ENCODE peak calls at places on chromosomes 2 and 18, in five cellular contexts. One of them, this sample, is unnamed.

GRCh38 chr2:216059233-216059834 is 22.3 kb downstream of the PECR start:
- DNase-seq in C1 segment of cervical spinal cord: no peak
- DNase-seq in foreskin keratinocyte: no peak
- DNase-seq in kidney tubule cell: no peak
- DNase-seq in stromal cell of bone marrow: no peak
- DNase-seq in this sample: no peak

GRCh38 chr2:170354409-170354808 is 176.5 kb downstream of the MYO3B start:
- DNase-seq in C1 segment of cervical spinal cord: no peak
- DNase-seq in foreskin keratinocyte: no peak
- DNase-seq in kidney tubule cell: no peak
- DNase-seq in stromal cell of bone marrow: no peak
- DNase-seq in this sample: no peak

GRCh38 chr2:42021490-42021889 is 26.3 kb upstream of the PKDCC start:
- DNase-seq in C1 segment of cervical spinal cord: no peak
- DNase-seq in foreskin keratinocyte: no peak
- DNase-seq in kidney tubule cell: no peak
- DNase-seq in stromal cell of bone marrow: peak; percentile 22
- DNase-seq in this sample: no peak

GRCh38 chr2:36492216-36492945 is 105.6 kb downstream of the FEZ2 start:
- DNase-seq in C1 segment of cervical spinal cord: no peak
- DNase-seq in foreskin keratinocyte: no peak
- DNase-seq in kidney tubule cell: peak; percentile 50
- DNase-seq in stromal cell of bone marrow: no peak
- DNase-seq in this sample: no peak

GRCh38 chr18:55588001-55588875 is at the start of gene TCF4:
- DNase-seq in C1 segment of cervical spinal cord: peak; percentile 75
- DNase-seq in foreskin keratinocyte: peak; percentile 19
- DNase-seq in kidney tubule cell: peak; percentile 43
- DNase-seq in stromal cell of bone marrow: no peak
- DNase-seq in this sample: peak; percentile 39

GRCh38 chr18:54829856-54830255 is 1.6 kb downstream of the RAB27B start:
- DNase-seq in C1 segment of cervical spinal cord: no peak
- DNase-seq in foreskin keratinocyte: no peak
- DNase-seq in kidney tubule cell: no peak
- DNase-seq in stromal cell of bone marrow: no peak
- DNase-seq in this sample: no peak

GRCh38 chr2:22406625-22407024 is 978.4 kb upstream of the KLHL29 start:
- DNase-seq in C1 segment of cervical spinal cord: no peak
- DNase-seq in foreskin keratinocyte: no peak
- DNase-seq in kidney tubule cell: no peak
- DNase-seq in stromal cell of bone marrow: no peak
- DNase-seq in this sample: no peak

GRCh38 chr2:134736167-134736885 is 17.5 kb upstream of the TMEM163 start:
- DNase-seq in C1 segment of cervical spinal cord: no peak
- DNase-seq in foreskin keratinocyte: peak; percentile 36
- DNase-seq in kidney tubule cell: peak; percentile 89
- DNase-seq in stromal cell of bone marrow: no peak
- DNase-seq in this sample: no peak

GRCh38 chr2:101963198-101963597 is 28.6 kb upstream of the IL1R2 start:
- DNase-seq in C1 segment of cervical spinal cord: no peak
- DNase-seq in foreskin keratinocyte: no peak
- DNase-seq in kidney tubule cell: no peak
- DNase-seq in stromal cell of bone marrow: no peak
- DNase-seq in this sample: no peak

GRCh38 chr2:86214503-86214832 is 15.2 kb downstream of the MRPL35 start:
- DNase-seq in C1 segment of cervical spinal cord: no peak
- DNase-seq in foreskin keratinocyte: no peak
- DNase-seq in kidney tubule cell: no peak
- DNase-seq in stromal cell of bone marrow: no peak
- DNase-seq in this sample: no peak

GRCh38 chr2:55092439-55092838 is 42.2 kb upstream of the RTN4 start:
- DNase-seq in C1 segment of cervical spinal cord: no peak
- DNase-seq in foreskin keratinocyte: no peak
- DNase-seq in kidney tubule cell: no peak
- DNase-seq in stromal cell of bone marrow: no peak
- DNase-seq in this sample: no peak

GRCh38 chr18:27599202-27599829 is 414.2 kb upstream of the CHST9 start:
- DNase-seq in C1 segment of cervical spinal cord: peak; percentile 12
- DNase-seq in foreskin keratinocyte: no peak
- DNase-seq in kidney tubule cell: peak; percentile 68
- DNase-seq in stromal cell of bone marrow: peak; percentile 22
- DNase-seq in this sample: peak; percentile 16

GRCh38 chr2:54572636-54573531 is 116.8 kb downstream of the SPTBN1 start:
- DNase-seq in C1 segment of cervical spinal cord: no peak
- DNase-seq in foreskin keratinocyte: peak; percentile 63
- DNase-seq in kidney tubule cell: peak; percentile 73
- DNase-seq in stromal cell of bone marrow: no peak
- DNase-seq in this sample: no peak

GRCh38 chr2:60051991-60052390 is 501.5 kb downstream of the BCL11A start:
- DNase-seq in C1 segment of cervical spinal cord: no peak
- DNase-seq in foreskin keratinocyte: no peak
- DNase-seq in kidney tubule cell: no peak
- DNase-seq in stromal cell of bone marrow: no peak
- DNase-seq in this sample: no peak

GRCh38 chr18:2293109-2293839 is 278.0 kb downstream of the METTL4 start:
- DNase-seq in C1 segment of cervical spinal cord: no peak
- DNase-seq in foreskin keratinocyte: no peak
- DNase-seq in kidney tubule cell: no peak
- DNase-seq in stromal cell of bone marrow: no peak
- DNase-seq in this sample: no peak

GRCh38 chr2:3605013-3605961 is 10.4 kb downstream of the COLEC11 start:
- DNase-seq in C1 segment of cervical spinal cord: peak; percentile 44
- DNase-seq in foreskin keratinocyte: no peak
- DNase-seq in kidney tubule cell: no peak
- DNase-seq in stromal cell of bone marrow: peak; percentile 3
- DNase-seq in this sample: peak; percentile 20

GRCh38 chr18:8952796-8953760 is 149.4 kb upstream of the NDUFV2 start:
- DNase-seq in C1 segment of cervical spinal cord: no peak
- DNase-seq in foreskin keratinocyte: no peak
- DNase-seq in kidney tubule cell: peak; percentile 52
- DNase-seq in stromal cell of bone marrow: peak; percentile 79
- DNase-seq in this sample: no peak

This sample was measured in caudate nucleus.